ENCODE peak calls at places on chromosomes 6 and 20, in six cellular contexts. One of them, this sample, is unnamed.

GRCh38 chr6:122082370-122082769 is 317.1 kb upstream of the HSF2 start:
- DNase-seq in fibroblast of lung: no peak
- DNase-seq in neuronal stem cell: no peak
- DNase-seq in SK-N-MC: no peak
- DNase-seq in colonic mucosa: no peak
- DNase-seq in endothelial cell of umbilical vein: no peak
- DNase-seq in this sample: no peak

GRCh38 chr6:37516920-37517405 is 17.3 kb upstream of the CCDC167 start:
- DNase-seq in fibroblast of lung: no peak
- DNase-seq in SK-N-MC: no peak
- DNase-seq in neuronal stem cell: no peak
- DNase-seq in endothelial cell of umbilical vein: no peak
- DNase-seq in colonic mucosa: no peak
- DNase-seq in this sample: no peak

GRCh38 chr6:118719351-118720124 is 68.1 kb upstream of the CEP85L start:
- DNase-seq in endothelial cell of umbilical vein: no peak
- DNase-seq in fibroblast of lung: no peak
- DNase-seq in colonic mucosa: no peak
- DNase-seq in neuronal stem cell: no peak
- DNase-seq in SK-N-MC: no peak
- DNase-seq in this sample: no peak

GRCh38 chr20:33648396-33649004 is 13.6 kb upstream of the C20orf144 start:
- DNase-seq in fibroblast of lung: no peak
- DNase-seq in colonic mucosa: no peak
- DNase-seq in endothelial cell of umbilical vein: no peak
- DNase-seq in neuronal stem cell: no peak
- DNase-seq in SK-N-MC: no peak
- DNase-seq in this sample: peak

GRCh38 chr20:50921055-50921454 is 10.2 kb downstream of the ADNP start:
- DNase-seq in SK-N-MC: no peak
- DNase-seq in endothelial cell of umbilical vein: no peak
- DNase-seq in colonic mucosa: no peak
- DNase-seq in neuronal stem cell: no peak
- DNase-seq in fibroblast of lung: peak
- DNase-seq in this sample: no peak

GRCh38 chr6:136609878-136610706 is 59.9 kb upstream of the MAP7 start:
- DNase-seq in colonic mucosa: peak
- DNase-seq in SK-N-MC: peak
- DNase-seq in neuronal stem cell: no peak
- DNase-seq in endothelial cell of umbilical vein: peak
- DNase-seq in fibroblast of lung: peak
- DNase-seq in this sample: no peak

GRCh38 chr20:16810216-16810615 is 62.1 kb downstream of the OTOR start:
- DNase-seq in fibroblast of lung: no peak
- DNase-seq in colonic mucosa: no peak
- DNase-seq in neuronal stem cell: no peak
- DNase-seq in SK-N-MC: no peak
- DNase-seq in endothelial cell of umbilical vein: no peak
- DNase-seq in this sample: no peak

GRCh38 chr20:44006578-44006977 is 91.9 kb downstream of the TOX2 start:
- DNase-seq in fibroblast of lung: no peak
- DNase-seq in SK-N-MC: no peak
- DNase-seq in neuronal stem cell: no peak
- DNase-seq in endothelial cell of umbilical vein: no peak
- DNase-seq in colonic mucosa: no peak
- DNase-seq in this sample: no peak

GRCh38 chr6:151616091-151616513 is 122.3 kb downstream of the CCDC170 start:
- DNase-seq in fibroblast of lung: no peak
- DNase-seq in endothelial cell of umbilical vein: no peak
- DNase-seq in colonic mucosa: no peak
- DNase-seq in neuronal stem cell: no peak
- DNase-seq in SK-N-MC: no peak
- DNase-seq in this sample: no peak

GRCh38 chr20:47487175-47487917 is 14.3 kb upstream of the NCOA3 start:
- DNase-seq in endothelial cell of umbilical vein: peak
- DNase-seq in fibroblast of lung: no peak
- DNase-seq in colonic mucosa: no peak
- DNase-seq in SK-N-MC: no peak
- DNase-seq in neuronal stem cell: no peak
- DNase-seq in this sample: no peak

GRCh38 chr20:58447733-58448391 is 58.8 kb downstream of the VAPB start:
- DNase-seq in fibroblast of lung: peak
- DNase-seq in SK-N-MC: no peak
- DNase-seq in neuronal stem cell: peak
- DNase-seq in colonic mucosa: peak
- DNase-seq in endothelial cell of umbilical vein: peak
- DNase-seq in this sample: no peak

GRCh38 chr6:144561455-144562043 is 276.4 kb downstream of the UTRN start:
- DNase-seq in colonic mucosa: no peak
- DNase-seq in neuronal stem cell: no peak
- DNase-seq in fibroblast of lung: no peak
- DNase-seq in endothelial cell of umbilical vein: no peak
- DNase-seq in SK-N-MC: no peak
- DNase-seq in this sample: no peak

GRCh38 chr6:81865712-81866111 is 113.2 kb upstream of the TENT5A start:
- DNase-seq in endothelial cell of umbilical vein: peak
- DNase-seq in fibroblast of lung: peak
- DNase-seq in SK-N-MC: no peak
- DNase-seq in colonic mucosa: no peak
- DNase-seq in neuronal stem cell: no peak
- DNase-seq in this sample: no peak

GRCh38 chr6:119742188-119742803 is 392.7 kb upstream of the MAN1A1 start:
- DNase-seq in fibroblast of lung: peak
- DNase-seq in neuronal stem cell: peak
- DNase-seq in colonic mucosa: peak
- DNase-seq in SK-N-MC: no peak
- DNase-seq in endothelial cell of umbilical vein: peak
- DNase-seq in this sample: no peak

GRCh38 chr20:34037121-34037520 is 43.4 kb downstream of the RALY start:
- DNase-seq in neuronal stem cell: no peak
- DNase-seq in SK-N-MC: no peak
- DNase-seq in endothelial cell of umbilical vein: no peak
- DNase-seq in fibroblast of lung: no peak
- DNase-seq in colonic mucosa: no peak
- DNase-seq in this sample: no peak

GRCh38 chr6:45420083-45420908 is 42.6 kb upstream of the SUPT3H start:
- DNase-seq in fibroblast of lung: peak
- DNase-seq in endothelial cell of umbilical vein: peak
- DNase-seq in neuronal stem cell: peak
- DNase-seq in SK-N-MC: no peak
- DNase-seq in colonic mucosa: peak
- DNase-seq in this sample: peak

GRCh38 chr6:7390218-7390878 is 740 bp downstream of the RIOK1 start:
- DNase-seq in SK-N-MC: no peak
- DNase-seq in fibroblast of lung: no peak
- DNase-seq in neuronal stem cell: no peak
- DNase-seq in colonic mucosa: no peak
- DNase-seq in endothelial cell of umbilical vein: no peak
- DNase-seq in this sample: no peak

GRCh38 chr6:57252975-57253374 is 30.9 kb upstream of the RAB23 start:
- DNase-seq in fibroblast of lung: peak
- DNase-seq in SK-N-MC: no peak
- DNase-seq in colonic mucosa: no peak
- DNase-seq in endothelial cell of umbilical vein: no peak
- DNase-seq in neuronal stem cell: no peak
- DNase-seq in this sample: no peak

GRCh38 chr20:47281376-47281775 is 75.1 kb downstream of the ZMYND8 start:
- DNase-seq in fibroblast of lung: no peak
- DNase-seq in neuronal stem cell: no peak
- DNase-seq in endothelial cell of umbilical vein: peak
- DNase-seq in colonic mucosa: no peak
- DNase-seq in SK-N-MC: no peak
- DNase-seq in this sample: no peak

GRCh38 chr6:87115402-87116135 is 20.7 kb upstream of the CGA start:
- DNase-seq in neuronal stem cell: no peak
- DNase-seq in endothelial cell of umbilical vein: no peak
- DNase-seq in SK-N-MC: no peak
- DNase-seq in colonic mucosa: no peak
- DNase-seq in fibroblast of lung: no peak
- DNase-seq in this sample: no peak

GRCh38 chr6:15511248-15512125 is 151.3 kb downstream of the DTNBP1 start:
- DNase-seq in neuronal stem cell: no peak
- DNase-seq in SK-N-MC: no peak
- DNase-seq in fibroblast of lung: no peak
- DNase-seq in endothelial cell of umbilical vein: no peak
- DNase-seq in colonic mucosa: no peak
- DNase-seq in this sample: peak

GRCh38 chr6:54697423-54697822 is 149.1 kb upstream of the FAM83B start:
- DNase-seq in colonic mucosa: no peak
- DNase-seq in SK-N-MC: no peak
- DNase-seq in endothelial cell of umbilical vein: no peak
- DNase-seq in fibroblast of lung: peak
- DNase-seq in neuronal stem cell: no peak
- DNase-seq in this sample: no peak

GRCh38 chr6:123806561-123806960 is 2.9 kb downstream of the NKAIN2 start:
- DNase-seq in endothelial cell of umbilical vein: no peak
- DNase-seq in fibroblast of lung: peak
- DNase-seq in SK-N-MC: no peak
- DNase-seq in neuronal stem cell: no peak
- DNase-seq in colonic mucosa: no peak
- DNase-seq in this sample: no peak

GRCh38 chr6:40536442-40536841 is 50.7 kb downstream of the LRFN2 start:
- DNase-seq in endothelial cell of umbilical vein: no peak
- DNase-seq in fibroblast of lung: no peak
- DNase-seq in SK-N-MC: no peak
- DNase-seq in colonic mucosa: no peak
- DNase-seq in neuronal stem cell: no peak
- DNase-seq in this sample: no peak

GRCh38 chr20:6007529-6008103 is 46.2 kb downstream of the LRRN4 start:
- DNase-seq in SK-N-MC: no peak
- DNase-seq in neuronal stem cell: no peak
- DNase-seq in colonic mucosa: peak
- DNase-seq in fibroblast of lung: no peak
- DNase-seq in endothelial cell of umbilical vein: peak
- DNase-seq in this sample: no peak

DNA sequence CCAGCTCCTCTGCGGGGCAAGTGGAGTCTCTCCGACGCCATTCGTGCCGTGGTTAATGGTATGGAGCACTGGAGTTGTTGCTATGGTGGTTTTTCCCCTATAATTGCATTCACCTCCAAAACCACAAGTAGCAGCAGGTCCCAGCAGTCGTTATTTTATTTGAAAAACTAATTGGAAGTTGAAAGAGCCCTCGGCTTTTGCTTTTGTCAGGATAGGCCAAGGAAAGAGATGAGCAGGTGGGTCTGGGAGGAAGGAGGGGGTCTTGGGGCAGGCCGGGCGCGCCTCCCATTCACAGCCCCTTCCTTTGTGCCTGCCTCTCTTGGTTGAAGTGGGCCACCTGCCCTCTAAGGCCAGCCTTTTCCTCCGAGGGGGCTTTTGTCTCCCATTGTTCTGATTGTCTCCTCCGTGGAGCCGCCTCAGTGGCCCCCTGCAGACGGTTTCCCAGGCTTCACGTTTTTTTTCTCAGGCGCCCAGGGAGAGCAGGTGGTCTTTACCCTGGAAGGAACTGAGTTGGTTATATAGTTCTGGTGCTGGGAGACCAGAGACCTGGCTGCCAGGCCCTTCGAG is 15.9 kb downstream of the GHRH start:
- DNase-seq in endothelial cell of umbilical vein: no peak
- DNase-seq in SK-N-MC: no peak
- DNase-seq in fibroblast of lung: no peak
- DNase-seq in colonic mucosa: no peak
- DNase-seq in neuronal stem cell: peak
- DNase-seq in this sample: no peak
- H3K9ac ChIP-seq in endothelial cell of umbilical vein: no peak
- H3K9ac ChIP-seq in SK-N-MC: no peak
- H3K9ac ChIP-seq in fibroblast of lung: no peak
- H3K9ac ChIP-seq in colonic mucosa: no peak
- H3K9ac ChIP-seq in neuronal stem cell: no peak
- H3K9ac ChIP-seq in this sample: no peak

DNA sequence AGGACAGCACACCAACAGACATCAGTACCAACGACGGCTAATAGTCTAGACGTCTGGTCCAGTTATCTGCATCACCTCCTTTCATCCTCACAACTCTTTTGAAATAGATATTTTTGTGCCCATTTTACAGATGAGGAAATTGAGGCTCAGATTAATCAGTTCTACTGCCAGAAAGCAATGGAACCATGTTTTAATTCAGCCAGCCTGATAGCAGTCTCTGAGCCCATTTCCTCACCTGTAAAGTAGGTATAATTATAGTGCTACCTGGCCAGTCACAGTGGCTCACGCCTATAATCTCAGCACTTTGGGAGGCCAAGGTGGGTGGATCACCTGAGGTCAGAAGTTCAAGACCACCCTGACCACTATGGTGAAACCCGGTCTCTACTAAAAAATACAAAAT is 9.8 kb upstream of the BMP7 start:
- DNase-seq in colonic mucosa: no peak
- DNase-seq in neuronal stem cell: no peak
- DNase-seq in fibroblast of lung: no peak
- DNase-seq in SK-N-MC: no peak
- DNase-seq in endothelial cell of umbilical vein: no peak
- DNase-seq in this sample: no peak
- H3K9ac ChIP-seq in colonic mucosa: no peak
- H3K9ac ChIP-seq in neuronal stem cell: no peak
- H3K9ac ChIP-seq in fibroblast of lung: no peak
- H3K9ac ChIP-seq in SK-N-MC: no peak
- H3K9ac ChIP-seq in endothelial cell of umbilical vein: no peak
- H3K9ac ChIP-seq in this sample: no peak

GRCh38 chr6:21603516-21603952 is 10.0 kb downstream of the SOX4 start:
- DNase-seq in endothelial cell of umbilical vein: peak
- DNase-seq in SK-N-MC: no peak
- DNase-seq in fibroblast of lung: no peak
- DNase-seq in neuronal stem cell: no peak
- DNase-seq in colonic mucosa: no peak
- DNase-seq in this sample: no peak
- H3K9ac ChIP-seq in endothelial cell of umbilical vein: no peak
- H3K9ac ChIP-seq in SK-N-MC: no peak
- H3K9ac ChIP-seq in fibroblast of lung: no peak
- H3K9ac ChIP-seq in neuronal stem cell: no peak
- H3K9ac ChIP-seq in colonic mucosa: no peak
- H3K9ac ChIP-seq in this sample: no peak

GRCh38 chr6:156809446-156810178 is 32.4 kb downstream of the ARID1B start:
- DNase-seq in endothelial cell of umbilical vein: no peak
- DNase-seq in neuronal stem cell: no peak
- DNase-seq in colonic mucosa: no peak
- DNase-seq in SK-N-MC: no peak
- DNase-seq in fibroblast of lung: no peak
- DNase-seq in this sample: no peak
- H3K9ac ChIP-seq in endothelial cell of umbilical vein: no peak
- H3K9ac ChIP-seq in neuronal stem cell: no peak
- H3K9ac ChIP-seq in colonic mucosa: no peak
- H3K9ac ChIP-seq in SK-N-MC: no peak
- H3K9ac ChIP-seq in fibroblast of lung: no peak
- H3K9ac ChIP-seq in this sample: no peak

GRCh38 chr6:166333172-166333995 is 9.0 kb downstream of the SFT2D1 start:
- DNase-seq in colonic mucosa: no peak
- DNase-seq in neuronal stem cell: no peak
- DNase-seq in endothelial cell of umbilical vein: no peak
- DNase-seq in SK-N-MC: no peak
- DNase-seq in fibroblast of lung: no peak
- DNase-seq in this sample: no peak
- H3K9ac ChIP-seq in colonic mucosa: no peak
- H3K9ac ChIP-seq in neuronal stem cell: no peak
- H3K9ac ChIP-seq in endothelial cell of umbilical vein: no peak
- H3K9ac ChIP-seq in SK-N-MC: no peak
- H3K9ac ChIP-seq in fibroblast of lung: no peak
- H3K9ac ChIP-seq in this sample: no peak